ENCODE peak calls at places on chromosomes 1 and 21, in four cellular contexts. O is iPS DF 6.9; Y is WERI-Rb-1; M is stimulated activated CD4-positive, alpha-beta T cell treated with anti-CD3 and anti-CD28 coated beads, Interleukin-4, amount 100 ng/mL, for 24 hours. E is an unnamed sample.
A peak's percentile ranks its signal among the peaks of the same experiment; 100 is the strongest.

GRCh38 chr1:206653715-206654459 is 18.6 kb downstream of the DYRK3 start:
- DNase-seq in O (no peak), Y (no peak), M (no peak), E (no peak)

GRCh38 chr1:59833022-59833421 is 18.3 kb downstream of the HOOK1 start:
- DNase-seq in O (no peak), Y (no peak), M (no peak), E (no peak)

GRCh38 chr1:17059391-17060128 is 5.7 kb upstream of the SDHB start:
- DNase-seq in O (peak; percentile 70), Y (peak; percentile 82), M (peak; percentile 23), E (peak; percentile 25)

GRCh38 chr1:202192770-202193613 is 607 bp upstream of the LGR6 start:
- DNase-seq in O (no peak), Y (peak; percentile 97), M (peak; percentile 51), E (peak; percentile 61)

GRCh38 chr1:25022361-25023189 is 92.5 kb upstream of the RUNX3 start:
- DNase-seq in O (no peak), Y (no peak), M (peak; percentile 91), E (peak; percentile 93)

GRCh38 chr21:34807146-34807880 is 138.5 kb downstream of the CLIC6 start:
- DNase-seq in O (no peak), Y (no peak), M (peak; percentile 77), E (no peak)

GRCh38 chr1:29271724-29272123 is 35.4 kb downstream of the PTPRU start:
- DNase-seq in O (peak; percentile 58), Y (peak; percentile 1), M (no peak), E (no peak)

GRCh38 chr1:31665264-31665878 is 20.7 kb upstream of the PEF1 start:
- DNase-seq in O (no peak), Y (no peak), M (no peak), E (no peak)

GRCh38 chr1:94325379-94326302 is 88.3 kb upstream of the ARHGAP29 start:
- DNase-seq in O (no peak), Y (no peak), M (no peak), E (no peak)

GRCh38 chr21:38863291-38863690 is 57.6 kb downstream of the ETS2 start:
- DNase-seq in O (no peak), Y (no peak), M (no peak), E (no peak)

GRCh38 chr1:65412984-65413375 is 7.5 kb upstream of the LEPR start:
- DNase-seq in O (no peak), Y (no peak), M (no peak), E (no peak)

GRCh38 chr21:39556176-39556575 is 56.6 kb upstream of the B3GALT5 start:
- DNase-seq in O (no peak), Y (no peak), M (no peak), E (no peak)

GRCh38 chr1:227901906-227902640 is 45.7 kb downstream of the WNT9A start:
- DNase-seq in O (no peak), Y (peak; percentile 57), M (no peak), E (peak; percentile 16)

GRCh38 chr1:4131734-4132133 is 231.7 kb upstream of the C1orf174 start:
- DNase-seq in O (no peak), Y (no peak), M (no peak), E (no peak)

GRCh38 chr21:26027696-26028095 is 142.9 kb downstream of the APP start:
- DNase-seq in O (no peak), Y (no peak), M (no peak), E (no peak)

GRCh38 chr1:20430355-20431290 is 55.4 kb downstream of the CAMK2N1 start:
- DNase-seq in O (peak; percentile 74), Y (peak; percentile 69), M (peak; percentile 39), E (peak; percentile 45)

GRCh38 chr1:244964112-244964971 is 100.0 kb upstream of the HNRNPU start:
- DNase-seq in O (no peak), Y (no peak), M (no peak), E (peak; percentile 70)

GRCh38 chr1:29640428-29640785 is 404.1 kb downstream of the PTPRU start:
- DNase-seq in O (no peak), Y (no peak), M (no peak), E (no peak)

GRCh38 chr1:71047635-71048607 is at the start of gene PTGER3:
- DNase-seq in O (no peak), Y (peak; percentile 83), M (peak; percentile 44), E (no peak)

GRCh38 chr1:20187813-20188454 is 1.6 kb upstream of the PLA2G2C start:
- DNase-seq in O (no peak), Y (no peak), M (no peak), E (no peak)

GRCh38 chr1:155077758-155078495 is 710 bp upstream of the EFNA3 start:
- DNase-seq in O (no peak), Y (peak; percentile 57), M (no peak), E (no peak)

GRCh38 chr21:42747267-42747701 is 93.9 kb downstream of the PDE9A start:
- DNase-seq in O (no peak), Y (no peak), M (no peak), E (no peak)

GRCh38 chr21:46054447-46054846 is 43.5 kb upstream of the COL6A2 start:
- DNase-seq in O (no peak), Y (no peak), M (no peak), E (no peak)

GRCh38 chr21:30268608-30269197 is 14.0 kb downstream of the KRTAP24-1 start:
- DNase-seq in O (no peak), Y (no peak), M (no peak), E (peak; percentile 5)

GRCh38 chr1:227788279-227789041 is 27.0 kb upstream of the PRSS38 start:
- DNase-seq in O (peak; percentile 58), Y (peak; percentile 77), M (peak; percentile 65), E (no peak)

GRCh38 chr1:218850367-218850766 is 323.3 kb upstream of the LYPLAL1 start:
- DNase-seq in O (no peak), Y (no peak), M (no peak), E (no peak)

GRCh38 chr1:230878584-230878975 is 10.3 kb upstream of the C1orf198 start:
- DNase-seq in O (no peak), Y (no peak), M (no peak), E (no peak)

GRCh38 chr1:157369808-157370521 is 182.3 kb downstream of the FCRL5 start:
- DNase-seq in O (peak; percentile 45), Y (peak; percentile 78), M (peak; percentile 45), E (peak; percentile 62)